ENCODE peak calls at places on chromosome 10, in ten cellular contexts. L is activated T-cell treated with anti-CD3 and anti-CD28 coated beads for 1 hour; O is HS-27A; P is stimulated activated CD4-positive, alpha-beta T cell treated with anti-CD3 and anti-CD28 coated beads, Interleukin-2, amount 100 ng/mL, for 48 hours; N is Calu3; D is cardiac fibroblast; M is epithelial cell of prostate; X is HTR-8/SVneo; T is effector CD4-positive, alpha-beta T cell; Y is RPMI8226. A is an unnamed sample.

GRCh38 chr10:128064615-128065580 is 61.3 kb downstream of the MKI67 start:
- DNase-seq in L (peak; percentile 33), O (no peak), P (peak; percentile 61), N (no peak), D (peak; percentile 87), M (peak; percentile 73), X (no peak), T (peak; percentile 63), Y (peak; percentile 52), A (peak; percentile 93)

GRCh38 chr10:52318136-52318810 is 4.2 kb downstream of the DKK1 start:
- DNase-seq in L (no peak), O (no peak), P (no peak), N (no peak), D (peak; percentile 66), M (no peak), X (no peak), T (no peak), Y (no peak), A (peak; percentile 39)

GRCh38 chr10:95864906-95865813 is 42.6 kb upstream of the CC2D2B start:
- DNase-seq in L (no peak), O (no peak), P (peak; percentile 15), N (peak; percentile 50), D (peak; percentile 88), M (peak; percentile 8), X (peak; percentile 45), T (peak; percentile 20), Y (peak; percentile 72), A (peak; percentile 67)

GRCh38 chr10:88115968-88116367 is 252.5 kb downstream of the PTEN start:
- DNase-seq in L (no peak), O (peak; percentile 34), P (no peak), N (no peak), D (no peak), M (no peak), X (no peak), T (no peak), Y (no peak), A (peak; percentile 36)

GRCh38 chr10:91238191-91238590 is 17.7 kb downstream of the PCGF5 start:
- DNase-seq in L (no peak), O (no peak), P (no peak), N (no peak), D (no peak), M (no peak), X (no peak), T (no peak), Y (no peak), A (no peak)

GRCh38 chr10:127275272-127275671 is 78.9 kb upstream of the INSYN2A start:
- DNase-seq in L (no peak), O (no peak), P (no peak), N (no peak), D (no peak), M (no peak), X (no peak), T (no peak), Y (no peak), A (no peak)

GRCh38 chr10:9853405-9854010 is 1164.2 kb upstream of the CELF2 start:
- DNase-seq in L (no peak), O (no peak), P (no peak), N (no peak), D (peak; percentile 44), M (no peak), X (no peak), T (no peak), Y (no peak), A (peak; percentile 44)

GRCh38 chr10:283916-284356 is 148.7 kb downstream of the ZMYND11 start:
- DNase-seq in L (no peak), O (no peak), P (peak; percentile 36), N (no peak), D (no peak), M (no peak), X (no peak), T (no peak), Y (no peak), A (no peak)

GRCh38 chr10:46541017-46541661 is 15.3 kb downstream of the GPRIN2 start:
- DNase-seq in L (no peak), O (no peak), P (no peak), N (peak; percentile 55), D (no peak), M (no peak), X (no peak), T (no peak), Y (no peak), A (no peak)

GRCh38 chr10:118276203-118276602 is 65.9 kb downstream of the FAM204A start:
- DNase-seq in L (no peak), O (no peak), P (no peak), N (no peak), D (no peak), M (no peak), X (no peak), T (no peak), Y (no peak), A (no peak)

GRCh38 chr10:89053555-89053954 is 63.0 kb downstream of the FAS start:
- DNase-seq in L (no peak), O (no peak), P (no peak), N (no peak), D (no peak), M (no peak), X (no peak), T (no peak), Y (no peak), A (peak; percentile 11)

GRCh38 chr10:20281579-20281978 is 465.3 kb downstream of the PLXDC2 start:
- DNase-seq in L (no peak), O (no peak), P (no peak), N (no peak), D (no peak), M (no peak), X (no peak), T (no peak), Y (no peak), A (no peak)

GRCh38 chr10:103910442-103911000 is 7.5 kb downstream of the STN1 start:
- DNase-seq in L (no peak), O (no peak), P (no peak), N (no peak), D (no peak), M (no peak), X (no peak), T (no peak), Y (no peak), A (peak; percentile 28)

GRCh38 chr10:70613941-70614340 is 11.4 kb upstream of the PRF1 start:
- DNase-seq in L (no peak), O (no peak), P (no peak), N (no peak), D (no peak), M (no peak), X (no peak), T (no peak), Y (no peak), A (no peak)

GRCh38 chr10:3418041-3418760 is 245.6 kb upstream of the PITRM1 start:
- DNase-seq in L (no peak), O (no peak), P (no peak), N (no peak), D (no peak), M (no peak), X (no peak), T (no peak), Y (no peak), A (no peak)

GRCh38 chr10:98074315-98074911 is 44.0 kb upstream of the CRTAC1 start:
- DNase-seq in L (no peak), O (no peak), P (no peak), N (peak; percentile 3), D (peak; percentile 17), M (no peak), X (peak; percentile 17), T (no peak), Y (peak; percentile 19), A (peak; percentile 43)

GRCh38 chr10:79929409-79929904 is 19.4 kb downstream of the SFTPD start:
- DNase-seq in L (peak; percentile 67), O (peak; percentile 12), P (peak; percentile 81), N (peak; percentile 85), D (peak; percentile 77), M (no peak), X (peak; percentile 75), T (peak; percentile 62), Y (peak; percentile 73), A (peak; percentile 78)

GRCh38 chr10:117550599-117551321 is 8.2 kb downstream of the EMX2 start:
- DNase-seq in L (no peak), O (no peak), P (no peak), N (no peak), D (no peak), M (no peak), X (no peak), T (no peak), Y (no peak), A (no peak)

GRCh38 chr10:100748251-100749058 is 3.1 kb downstream of the PAX2 start:
- DNase-seq in L (no peak), O (no peak), P (no peak), N (no peak), D (no peak), M (no peak), X (no peak), T (no peak), Y (no peak), A (no peak)

GRCh38 chr10:71092812-71093391 is 119.5 kb upstream of the UNC5B start:
- DNase-seq in L (no peak), O (no peak), P (no peak), N (no peak), D (no peak), M (no peak), X (no peak), T (no peak), Y (no peak), A (peak; percentile 71)

GRCh38 chr10:112429654-112430230 is 17.0 kb downstream of the ZDHHC6 start:
- DNase-seq in L (no peak), O (no peak), P (no peak), N (no peak), D (no peak), M (no peak), X (no peak), T (no peak), Y (no peak), A (no peak)

GRCh38 chr10:24603333-24603732 is 120.4 kb downstream of the ARHGAP21 start:
- DNase-seq in L (no peak), O (no peak), P (no peak), N (no peak), D (peak; percentile 49), M (peak; percentile 10), X (peak; percentile 26), T (no peak), Y (no peak), A (peak; percentile 27)

GRCh38 chr10:74799840-74800239 is 26.6 kb upstream of the KAT6B start:
- DNase-seq in L (no peak), O (peak; percentile 40), P (peak; percentile 11), N (no peak), D (peak; percentile 75), M (peak; percentile 82), X (no peak), T (no peak), Y (no peak), A (no peak)

GRCh38 chr10:101066146-101066889 is 4.5 kb downstream of the KAZALD1 start:
- DNase-seq in L (peak; percentile 33), O (peak; percentile 38), P (peak; percentile 31), N (peak; percentile 78), D (peak; percentile 70), M (no peak), X (peak; percentile 78), T (no peak), Y (peak; percentile 86), A (peak; percentile 73)

GRCh38 chr10:48506147-48506917 is 98.5 kb downstream of the ARHGAP22 start:
- DNase-seq in L (no peak), O (no peak), P (no peak), N (peak; percentile 51), D (peak; percentile 65), M (no peak), X (peak; percentile 22), T (no peak), Y (peak; percentile 81), A (no peak)

GRCh38 chr10:130200156-130201042 is 64.2 kb downstream of the GLRX3 start:
- DNase-seq in L (no peak), O (no peak), P (no peak), N (no peak), D (no peak), M (no peak), X (no peak), T (no peak), Y (no peak), A (no peak)

GRCh38 chr10:21078410-21079329 is 181.6 kb upstream of the NEBL start:
- DNase-seq in L (no peak), O (no peak), P (peak; percentile 6), N (peak; percentile 73), D (peak; percentile 89), M (no peak), X (peak; percentile 29), T (no peak), Y (peak; percentile 37), A (peak; percentile 73)

A was measured in myocyte.